ENCODE peak calls at places on chromosomes 11 and 22, in ten cellular contexts. A is GM20000, E is stomach, M is dermis blood vessel endothelial cell, L is cardiac muscle cell, Z is hypothalamus, V is astrocyte of the cerebellum, G is KG1, J is breast epithelium, F is brain microvascular endothelial cell. Y is an unnamed sample.

GRCh38 chr11:118314985-118315384 is 10.5 kb downstream of the CD3E start:
- DNase-seq in A (no peak), E (no peak), M (no peak), L (no peak), Z (no peak), V (no peak), G (no peak), J (no peak), F (no peak), Y (peak)

GRCh38 chr11:71055925-71056324 is 196.5 kb downstream of the SHANK2 start:
- DNase-seq in A (no peak), E (no peak), M (no peak), L (no peak), Z (no peak), V (no peak), G (no peak), J (no peak), F (no peak), Y (no peak)

GRCh38 chr11:2743427-2744110 is 43.8 kb upstream of the KCNQ1OT1 start:
- DNase-seq in A (no peak), E (no peak), M (no peak), L (no peak), Z (no peak), V (no peak), G (no peak), J (no peak), F (no peak), Y (no peak)

GRCh38 chr22:38270091-38270972 is 2.5 kb downstream of the TMEM184B start:
- DNase-seq in A (no peak), E (no peak), M (no peak), L (no peak), Z (no peak), V (no peak), G (no peak), J (no peak), F (no peak), Y (no peak)

GRCh38 chr11:8593935-8594909 is at the start of gene STK33:
- DNase-seq in A (peak), E (peak), M (peak), L (peak), Z (no peak), V (no peak), G (no peak), J (no peak), F (no peak), Y (peak)

GRCh38 chr11:120648706-120649250 is 137.2 kb downstream of the GRIK4 start:
- DNase-seq in A (no peak), E (no peak), M (no peak), L (no peak), Z (no peak), V (no peak), G (no peak), J (no peak), F (no peak), Y (no peak)

GRCh38 chr22:42263944-42264343 is 6.5 kb downstream of the TCF20 start:
- DNase-seq in A (no peak), E (no peak), M (no peak), L (no peak), Z (no peak), V (no peak), G (no peak), J (no peak), F (no peak), Y (no peak)

GRCh38 chr22:44683881-44684280 is 18.1 kb upstream of the PRR5 start:
- DNase-seq in A (no peak), E (no peak), M (no peak), L (no peak), Z (no peak), V (no peak), G (no peak), J (no peak), F (no peak), Y (no peak)

GRCh38 chr11:68978626-68978930 is 2.2 kb downstream of the MRGPRD start:
- DNase-seq in A (no peak), E (no peak), M (no peak), L (no peak), Z (no peak), V (no peak), G (no peak), J (no peak), F (no peak), Y (no peak)

GRCh38 chr11:71156301-71156700 is 96.1 kb downstream of the SHANK2 start:
- DNase-seq in A (no peak), E (no peak), M (no peak), L (no peak), Z (no peak), V (no peak), G (no peak), J (no peak), F (no peak), Y (no peak)

GRCh38 chr22:32794449-32795213 is 6.9 kb upstream of the TIMP3 start:
- DNase-seq in A (no peak), E (no peak), M (no peak), L (no peak), Z (no peak), V (no peak), G (no peak), J (no peak), F (no peak), Y (no peak)

GRCh38 chr11:65776196-65776595 is 4.6 kb downstream of the AP5B1 start:
- DNase-seq in A (no peak), E (peak), M (no peak), L (no peak), Z (no peak), V (no peak), G (no peak), J (peak), F (no peak), Y (peak)

GRCh38 chr22:24521791-24522245 is 26.7 kb downstream of the UPB1 start:
- DNase-seq in A (peak), E (peak), M (peak), L (peak), Z (no peak), V (peak), G (peak), J (no peak), F (peak), Y (peak)

GRCh38 chr11:62502030-62502730 is 44.4 kb downstream of the AHNAK start:
- DNase-seq in A (no peak), E (no peak), M (peak), L (no peak), Z (no peak), V (no peak), G (no peak), J (no peak), F (no peak), Y (no peak)

GRCh38 chr22:37999640-38000272 is 15.4 kb upstream of the SOX10 start:
- DNase-seq in A (no peak), E (no peak), M (peak), L (no peak), Z (peak), V (peak), G (no peak), J (no peak), F (peak), Y (peak)

GRCh38 chr11:44950625-44951472 is at the start of gene TP53I11:
- DNase-seq in A (peak), E (peak), M (peak), L (peak), Z (no peak), V (no peak), G (no peak), J (peak), F (peak), Y (peak)

GRCh38 chr22:39374191-39374590 is 24.4 kb downstream of the SYNGR1 start:
- DNase-seq in A (no peak), E (no peak), M (no peak), L (no peak), Z (no peak), V (no peak), G (no peak), J (no peak), F (no peak), Y (no peak)

GRCh38 chr11:56917708-56918450 is 70.8 kb upstream of the OR5AK2 start:
- DNase-seq in A (no peak), E (no peak), M (no peak), L (no peak), Z (no peak), V (no peak), G (no peak), J (no peak), F (no peak), Y (no peak)

GRCh38 chr11:109914809-109915653 is 178.2 kb upstream of the ZC3H12C start:
- DNase-seq in A (no peak), E (no peak), M (peak), L (no peak), Z (no peak), V (peak), G (no peak), J (no peak), F (peak), Y (no peak)

GRCh38 chr11:69319255-69320106 is 25.5 kb downstream of the MYEOV start:
- DNase-seq in A (no peak), E (no peak), M (no peak), L (no peak), Z (no peak), V (no peak), G (no peak), J (no peak), F (no peak), Y (no peak)

GRCh38 chr11:12744831-12745502 is 70.7 kb downstream of the TEAD1 start:
- DNase-seq in A (no peak), E (no peak), M (no peak), L (peak), Z (no peak), V (no peak), G (no peak), J (no peak), F (no peak), Y (no peak)

GRCh38 chr11:105220175-105220574 is 80.6 kb upstream of the CARD18 start:
- DNase-seq in A (no peak), E (no peak), M (peak), L (no peak), Z (no peak), V (no peak), G (peak), J (no peak), F (no peak), Y (no peak)

GRCh38 chr22:47040486-47041145 is 278.2 kb downstream of the TBC1D22A start:
- DNase-seq in A (no peak), E (no peak), M (no peak), L (no peak), Z (no peak), V (no peak), G (no peak), J (no peak), F (no peak), Y (no peak)

Y was measured in NCI-H526 treated with DMSO at 0.1 percent for 48 hours.